ENCODE peak calls at places on chromosomes 12 and 14, in eight cellular contexts. One of them, this sample, is unnamed.

GRCh38 chr14:32049361-32050103 is 27.6 kb upstream of the ARHGAP5 start:
- DNase-seq in astrocyte of the spinal cord: no peak
- DNase-seq in esophagus squamous epithelium: no peak
- DNase-seq in GM13977: no peak
- DNase-seq in GM10248: no peak
- DNase-seq in upper lobe of left lung: no peak
- DNase-seq in cardiac fibroblast: no peak
- DNase-seq in adrenal gland: no peak
- DNase-seq in this sample: no peak

GRCh38 chr12:120077260-120077659 is 39.3 kb downstream of the RAB35 start:
- DNase-seq in cardiac fibroblast: no peak
- DNase-seq in upper lobe of left lung: no peak
- DNase-seq in esophagus squamous epithelium: no peak
- DNase-seq in astrocyte of the spinal cord: no peak
- DNase-seq in GM13977: no peak
- DNase-seq in adrenal gland: no peak
- DNase-seq in GM10248: no peak
- DNase-seq in this sample: no peak

GRCh38 chr12:18681818-18682217 is 56.0 kb downstream of the PLCZ1 start:
- DNase-seq in upper lobe of left lung: no peak
- DNase-seq in cardiac fibroblast: no peak
- DNase-seq in adrenal gland: no peak
- DNase-seq in GM13977: no peak
- DNase-seq in astrocyte of the spinal cord: no peak
- DNase-seq in GM10248: no peak
- DNase-seq in esophagus squamous epithelium: no peak
- DNase-seq in this sample: no peak

GRCh38 chr12:124461851-124462623 is 105.4 kb downstream of the NCOR2 start:
- DNase-seq in astrocyte of the spinal cord: no peak
- DNase-seq in esophagus squamous epithelium: no peak
- DNase-seq in cardiac fibroblast: peak; percentile 17
- DNase-seq in GM13977: no peak
- DNase-seq in adrenal gland: no peak
- DNase-seq in GM10248: no peak
- DNase-seq in upper lobe of left lung: peak; percentile 67
- DNase-seq in this sample: no peak

GRCh38 chr14:51521764-51522163 is 129.9 kb upstream of the FRMD6 start:
- DNase-seq in cardiac fibroblast: peak; percentile 80
- DNase-seq in astrocyte of the spinal cord: peak; percentile 84
- DNase-seq in adrenal gland: no peak
- DNase-seq in upper lobe of left lung: no peak
- DNase-seq in esophagus squamous epithelium: no peak
- DNase-seq in GM13977: no peak
- DNase-seq in GM10248: no peak
- DNase-seq in this sample: no peak

GRCh38 chr14:69002069-69002468 is 23.0 kb upstream of the ACTN1 start:
- DNase-seq in GM13977: no peak
- DNase-seq in cardiac fibroblast: peak; percentile 55
- DNase-seq in GM10248: no peak
- DNase-seq in adrenal gland: peak; percentile 39
- DNase-seq in astrocyte of the spinal cord: no peak
- DNase-seq in esophagus squamous epithelium: no peak
- DNase-seq in upper lobe of left lung: no peak
- DNase-seq in this sample: no peak

GRCh38 chr12:50006754-50007442 is 18.4 kb downstream of the RACGAP1 start:
- DNase-seq in upper lobe of left lung: no peak
- DNase-seq in GM13977: no peak
- DNase-seq in astrocyte of the spinal cord: no peak
- DNase-seq in cardiac fibroblast: peak; percentile 46
- DNase-seq in adrenal gland: no peak
- DNase-seq in esophagus squamous epithelium: no peak
- DNase-seq in GM10248: no peak
- DNase-seq in this sample: no peak

GRCh38 chr14:75430526-75430925 is 2.7 kb downstream of the JDP2 start:
- DNase-seq in upper lobe of left lung: no peak
- DNase-seq in GM10248: no peak
- DNase-seq in cardiac fibroblast: no peak
- DNase-seq in adrenal gland: no peak
- DNase-seq in GM13977: no peak
- DNase-seq in astrocyte of the spinal cord: no peak
- DNase-seq in esophagus squamous epithelium: no peak
- DNase-seq in this sample: no peak

GRCh38 chr14:34461334-34462131 is 507 bp downstream of the SPTSSA start:
- DNase-seq in esophagus squamous epithelium: no peak
- DNase-seq in GM13977: peak; percentile 52
- DNase-seq in adrenal gland: peak; percentile 66
- DNase-seq in cardiac fibroblast: peak; percentile 45
- DNase-seq in upper lobe of left lung: no peak
- DNase-seq in astrocyte of the spinal cord: peak; percentile 46
- DNase-seq in GM10248: no peak
- DNase-seq in this sample: no peak

GRCh38 chr12:107035733-107036132 is 48.8 kb upstream of the MTERF2 start:
- DNase-seq in astrocyte of the spinal cord: no peak
- DNase-seq in esophagus squamous epithelium: no peak
- DNase-seq in cardiac fibroblast: no peak
- DNase-seq in GM13977: no peak
- DNase-seq in adrenal gland: no peak
- DNase-seq in upper lobe of left lung: no peak
- DNase-seq in GM10248: no peak
- DNase-seq in this sample: no peak

GRCh38 chr12:92193846-92194245 is 48.2 kb upstream of the BTG1 start:
- DNase-seq in cardiac fibroblast: no peak
- DNase-seq in GM13977: no peak
- DNase-seq in esophagus squamous epithelium: no peak
- DNase-seq in adrenal gland: no peak
- DNase-seq in astrocyte of the spinal cord: no peak
- DNase-seq in GM10248: no peak
- DNase-seq in upper lobe of left lung: no peak
- DNase-seq in this sample: no peak

GRCh38 chr12:1282670-1283361 is 291.8 kb downstream of the ERC1 start:
- DNase-seq in esophagus squamous epithelium: no peak
- DNase-seq in GM13977: no peak
- DNase-seq in astrocyte of the spinal cord: peak; percentile 23
- DNase-seq in upper lobe of left lung: no peak
- DNase-seq in cardiac fibroblast: no peak
- DNase-seq in GM10248: no peak
- DNase-seq in adrenal gland: no peak
- DNase-seq in this sample: no peak

GRCh38 chr14:105075364-105076295 is 10.4 kb upstream of the GPR132 start:
- DNase-seq in GM13977: peak; percentile 88
- DNase-seq in upper lobe of left lung: peak; percentile 84
- DNase-seq in esophagus squamous epithelium: no peak
- DNase-seq in GM10248: peak; percentile 82
- DNase-seq in astrocyte of the spinal cord: no peak
- DNase-seq in cardiac fibroblast: no peak
- DNase-seq in adrenal gland: no peak
- DNase-seq in this sample: no peak

GRCh38 chr14:89586258-89587127 is 169.5 kb upstream of the FOXN3 start:
- DNase-seq in upper lobe of left lung: no peak
- DNase-seq in adrenal gland: no peak
- DNase-seq in GM13977: no peak
- DNase-seq in GM10248: no peak
- DNase-seq in esophagus squamous epithelium: no peak
- DNase-seq in cardiac fibroblast: no peak
- DNase-seq in astrocyte of the spinal cord: no peak
- DNase-seq in this sample: no peak

GRCh38 chr14:23402296-23403138 is 5.6 kb downstream of the MYH6 start:
- DNase-seq in astrocyte of the spinal cord: no peak
- DNase-seq in GM10248: no peak
- DNase-seq in cardiac fibroblast: no peak
- DNase-seq in upper lobe of left lung: no peak
- DNase-seq in esophagus squamous epithelium: no peak
- DNase-seq in GM13977: no peak
- DNase-seq in adrenal gland: no peak
- DNase-seq in this sample: no peak

GRCh38 chr14:65332141-65332871 is 80.2 kb upstream of the FUT8 start:
- DNase-seq in upper lobe of left lung: no peak
- DNase-seq in astrocyte of the spinal cord: no peak
- DNase-seq in esophagus squamous epithelium: no peak
- DNase-seq in GM10248: no peak
- DNase-seq in GM13977: no peak
- DNase-seq in cardiac fibroblast: peak; percentile 44
- DNase-seq in adrenal gland: no peak
- DNase-seq in this sample: no peak

GRCh38 chr14:91311284-91311662 is 66.8 kb upstream of the GPR68 start:
- DNase-seq in adrenal gland: no peak
- DNase-seq in esophagus squamous epithelium: no peak
- DNase-seq in astrocyte of the spinal cord: no peak
- DNase-seq in GM13977: no peak
- DNase-seq in upper lobe of left lung: no peak
- DNase-seq in GM10248: no peak
- DNase-seq in cardiac fibroblast: no peak
- DNase-seq in this sample: no peak

GRCh38 chr12:31594681-31595080 is 3.7 kb upstream of the DENND5B start:
- DNase-seq in astrocyte of the spinal cord: no peak
- DNase-seq in cardiac fibroblast: no peak
- DNase-seq in upper lobe of left lung: no peak
- DNase-seq in GM10248: no peak
- DNase-seq in GM13977: no peak
- DNase-seq in adrenal gland: no peak
- DNase-seq in esophagus squamous epithelium: no peak
- DNase-seq in this sample: no peak

GRCh38 chr12:26226629-26227375 is 31.4 kb downstream of the SSPN start:
- DNase-seq in adrenal gland: peak; percentile 64
- DNase-seq in GM10248: no peak
- DNase-seq in GM13977: no peak
- DNase-seq in astrocyte of the spinal cord: peak; percentile 31
- DNase-seq in cardiac fibroblast: peak; percentile 19
- DNase-seq in esophagus squamous epithelium: no peak
- DNase-seq in upper lobe of left lung: peak; percentile 88
- DNase-seq in this sample: no peak

GRCh38 chr12:53948650-53949593 is 5.8 kb upstream of the HOXC12 start:
- DNase-seq in cardiac fibroblast: no peak
- DNase-seq in upper lobe of left lung: peak; percentile 15
- DNase-seq in GM10248: no peak
- DNase-seq in adrenal gland: no peak
- DNase-seq in astrocyte of the spinal cord: no peak
- DNase-seq in esophagus squamous epithelium: no peak
- DNase-seq in GM13977: no peak
- DNase-seq in this sample: no peak

GRCh38 chr12:113097716-113098427 is 37.7 kb downstream of the RASAL1 start:
- DNase-seq in GM13977: no peak
- DNase-seq in adrenal gland: peak; percentile 57
- DNase-seq in GM10248: no peak
- DNase-seq in esophagus squamous epithelium: no peak
- DNase-seq in upper lobe of left lung: no peak
- DNase-seq in cardiac fibroblast: peak; percentile 18
- DNase-seq in astrocyte of the spinal cord: peak; percentile 38
- DNase-seq in this sample: no peak

GRCh38 chr12:20089077-20089476 is 279.3 kb upstream of the PDE3A start:
- DNase-seq in upper lobe of left lung: no peak
- DNase-seq in cardiac fibroblast: no peak
- DNase-seq in GM13977: no peak
- DNase-seq in GM10248: no peak
- DNase-seq in adrenal gland: no peak
- DNase-seq in esophagus squamous epithelium: no peak
- DNase-seq in astrocyte of the spinal cord: no peak
- DNase-seq in this sample: no peak

GRCh38 chr14:100383727-100384158 is 60.6 kb downstream of the SLC25A47 start:
- DNase-seq in astrocyte of the spinal cord: no peak
- DNase-seq in adrenal gland: peak; percentile 80
- DNase-seq in GM13977: peak; percentile 80
- DNase-seq in esophagus squamous epithelium: no peak
- DNase-seq in upper lobe of left lung: peak; percentile 77
- DNase-seq in GM10248: peak; percentile 83
- DNase-seq in cardiac fibroblast: peak; percentile 65
- DNase-seq in this sample: peak; percentile 63

GRCh38 chr14:26137161-26137560 is 460.7 kb downstream of the NOVA1 start:
- DNase-seq in upper lobe of left lung: no peak
- DNase-seq in cardiac fibroblast: no peak
- DNase-seq in GM13977: no peak
- DNase-seq in astrocyte of the spinal cord: no peak
- DNase-seq in esophagus squamous epithelium: no peak
- DNase-seq in GM10248: no peak
- DNase-seq in adrenal gland: no peak
- DNase-seq in this sample: no peak
- TF ChIP-seq CTCF in upper lobe of left lung: no peak
- TF ChIP-seq CTCF in cardiac fibroblast: peak; percentile 22
- TF ChIP-seq CTCF in GM13977: peak; percentile 6
- TF ChIP-seq CTCF in astrocyte of the spinal cord: peak; percentile 11
- TF ChIP-seq CTCF in esophagus squamous epithelium: no peak
- TF ChIP-seq CTCF in GM10248: no peak
- TF ChIP-seq CTCF in adrenal gland: no peak
- TF ChIP-seq CTCF in this sample: no peak

GRCh38 chr12:68038650-68039049 is 49.4 kb downstream of the IFNG-AS1 start:
- DNase-seq in esophagus squamous epithelium: no peak
- DNase-seq in cardiac fibroblast: no peak
- DNase-seq in astrocyte of the spinal cord: no peak
- DNase-seq in adrenal gland: no peak
- DNase-seq in upper lobe of left lung: no peak
- DNase-seq in GM13977: no peak
- DNase-seq in GM10248: no peak
- DNase-seq in this sample: no peak

GRCh38 chr12:68037616-68038255 is 48.5 kb downstream of the IFNG-AS1 start:
- DNase-seq in GM10248: no peak
- DNase-seq in adrenal gland: no peak
- DNase-seq in upper lobe of left lung: no peak
- DNase-seq in cardiac fibroblast: no peak
- DNase-seq in esophagus squamous epithelium: no peak
- DNase-seq in GM13977: no peak
- DNase-seq in astrocyte of the spinal cord: no peak
- DNase-seq in this sample: no peak

GRCh38 chr12:68043446-68043845 is 54.2 kb downstream of the IFNG-AS1 start:
- DNase-seq in adrenal gland: no peak
- DNase-seq in upper lobe of left lung: no peak
- DNase-seq in esophagus squamous epithelium: no peak
- DNase-seq in GM10248: no peak
- DNase-seq in GM13977: no peak
- DNase-seq in cardiac fibroblast: no peak
- DNase-seq in astrocyte of the spinal cord: no peak
- DNase-seq in this sample: no peak

GRCh38 chr12:68040450-68041075 is 51.3 kb downstream of the IFNG-AS1 start:
- DNase-seq in adrenal gland: peak; percentile 77
- DNase-seq in esophagus squamous epithelium: no peak
- DNase-seq in GM13977: peak; percentile 59
- DNase-seq in cardiac fibroblast: peak; percentile 86
- DNase-seq in upper lobe of left lung: no peak
- DNase-seq in GM10248: peak; percentile 67
- DNase-seq in astrocyte of the spinal cord: peak; percentile 78
- DNase-seq in this sample: peak; percentile 57

GRCh38 chr12:68042212-68042699 is 53.0 kb downstream of the IFNG-AS1 start:
- DNase-seq in adrenal gland: no peak
- DNase-seq in upper lobe of left lung: no peak
- DNase-seq in GM10248: peak; percentile 37
- DNase-seq in GM13977: peak; percentile 56
- DNase-seq in esophagus squamous epithelium: no peak
- DNase-seq in astrocyte of the spinal cord: no peak
- DNase-seq in cardiac fibroblast: no peak
- DNase-seq in this sample: no peak
- TF ChIP-seq CTCF in adrenal gland: no peak
- TF ChIP-seq CTCF in upper lobe of left lung: no peak
- TF ChIP-seq CTCF in GM10248: peak; percentile 19
- TF ChIP-seq CTCF in GM13977: peak; percentile 31
- TF ChIP-seq CTCF in esophagus squamous epithelium: no peak
- TF ChIP-seq CTCF in astrocyte of the spinal cord: no peak
- TF ChIP-seq CTCF in cardiac fibroblast: no peak
- TF ChIP-seq CTCF in this sample: no peak

GRCh38 chr14:79407572-79407971 is 803.7 kb downstream of the DIO2 start:
- DNase-seq in GM13977: no peak
- DNase-seq in upper lobe of left lung: no peak
- DNase-seq in esophagus squamous epithelium: no peak
- DNase-seq in astrocyte of the spinal cord: no peak
- DNase-seq in adrenal gland: no peak
- DNase-seq in cardiac fibroblast: no peak
- DNase-seq in GM10248: no peak
- DNase-seq in this sample: no peak
- TF ChIP-seq CTCF in GM13977: no peak
- TF ChIP-seq CTCF in upper lobe of left lung: no peak
- TF ChIP-seq CTCF in esophagus squamous epithelium: no peak
- TF ChIP-seq CTCF in astrocyte of the spinal cord: no peak
- TF ChIP-seq CTCF in adrenal gland: no peak
- TF ChIP-seq CTCF in cardiac fibroblast: no peak
- TF ChIP-seq CTCF in GM10248: no peak
- TF ChIP-seq CTCF in this sample: no peak

GRCh38 chr12:4286228-4286627 is 12.7 kb downstream of the CCND2 start:
- DNase-seq in adrenal gland: no peak
- DNase-seq in upper lobe of left lung: no peak
- DNase-seq in esophagus squamous epithelium: no peak
- DNase-seq in GM10248: no peak
- DNase-seq in GM13977: no peak
- DNase-seq in astrocyte of the spinal cord: no peak
- DNase-seq in cardiac fibroblast: no peak
- DNase-seq in this sample: no peak
- TF ChIP-seq CTCF in adrenal gland: no peak
- TF ChIP-seq CTCF in upper lobe of left lung: no peak
- TF ChIP-seq CTCF in esophagus squamous epithelium: no peak
- TF ChIP-seq CTCF in GM10248: no peak
- TF ChIP-seq CTCF in GM13977: no peak
- TF ChIP-seq CTCF in astrocyte of the spinal cord: no peak
- TF ChIP-seq CTCF in cardiac fibroblast: no peak
- TF ChIP-seq CTCF in this sample: no peak

This sample was measured in natural killer cell.